ENCODE peak calls at places on chromosomes 16 and 17, in nine cellular contexts. R is heart left ventricle, Y is HepG2, U is right lobe of liver, F is HCT116, Z is upper lobe of left lung, S is body of pancreas, N is GM12878, W is gastrocnemius medialis. M is an unnamed sample. For H3K4me1, the result is how much of the 10 kb centered on the place peaks cover.

GRCh38 chr16:88772871-88773811 is 11.9 kb downstream of the PIEZO1 start:
- ATAC-seq in R (peak), Y (no peak), U (no peak), F (no peak), Z (no peak), S (peak), N (no peak), W (peak), M (peak)

GRCh38 chr17:3747805-3748204 is 24.1 kb downstream of the HASPIN start:
- ATAC-seq in R (no peak), Y (peak), U (no peak), F (no peak), Z (no peak), S (no peak), N (no peak), W (no peak), M (no peak)

GRCh38 chr16:57735755-57736418 is at the start of gene KATNB1:
- ATAC-seq in R (no peak), Y (no peak), U (peak), F (no peak), Z (no peak), S (peak), N (peak), W (peak), M (peak)

GRCh38 chr16:70331588-70332358 is 14.9 kb upstream of the DDX19A start:
- ATAC-seq in R (peak), Y (peak), U (peak), F (peak), Z (no peak), S (no peak), N (peak), W (peak), M (peak)

GRCh38 chr17:17959520-17960361 is 12.5 kb downstream of the TOM1L2 start:
- ATAC-seq in R (peak), Y (no peak), U (peak), F (no peak), Z (no peak), S (peak), N (peak), W (peak), M (no peak)

GRCh38 chr17:37726891-37727780 is 17.7 kb downstream of the HNF1B start:
- ATAC-seq in R (no peak), Y (no peak), U (peak), F (no peak), Z (no peak), S (peak), N (no peak), W (no peak), M (no peak)

GRCh38 chr17:72466199-72466598 is 345.4 kb downstream of the SOX9 start:
- ATAC-seq in R (no peak), Y (peak), U (no peak), F (peak), Z (peak), S (peak), N (peak), W (no peak), M (no peak)

GRCh38 chr17:19306160-19307111 is 56.1 kb downstream of the B9D1 start:
- ATAC-seq in R (no peak), Y (peak), U (peak), F (no peak), Z (no peak), S (no peak), N (peak), W (peak), M (peak)

GRCh38 chr16:15993128-15993527 is 43.7 kb downstream of the ABCC1 start:
- ATAC-seq in R (no peak), Y (no peak), U (no peak), F (no peak), Z (no peak), S (no peak), N (no peak), W (no peak), M (no peak)

GRCh38 chr17:29650407-29650806 is 27.7 kb upstream of the CORO6 start:
- ATAC-seq in R (no peak), Y (no peak), U (no peak), F (no peak), Z (no peak), S (no peak), N (no peak), W (no peak), M (no peak)

GRCh38 chr17:73142763-73143395 is 21.9 kb upstream of the SSTR2 start:
- ATAC-seq in R (peak), Y (no peak), U (peak), F (no peak), Z (peak), S (no peak), N (no peak), W (peak), M (peak)

GRCh38 chr17:4017377-4017776 is 53.1 kb upstream of the ATP2A3 start:
- ATAC-seq in R (no peak), Y (no peak), U (no peak), F (peak), Z (no peak), S (no peak), N (no peak), W (no peak), M (no peak)

GRCh38 chr17:51666971-51667721 is 406.8 kb downstream of the UTP18 start:
- ATAC-seq in R (no peak), Y (no peak), U (no peak), F (no peak), Z (no peak), S (no peak), N (no peak), W (no peak), M (no peak)

GRCh38 chr17:67628580-67629013 is 89.1 kb upstream of the NOL11 start:
- ATAC-seq in R (peak), Y (peak), U (peak), F (peak), Z (peak), S (peak), N (peak), W (no peak), M (no peak)

GRCh38 chr17:78450696-78451344 is 72.4 kb downstream of the PGS1 start:
- ATAC-seq in R (peak), Y (peak), U (peak), F (peak), Z (no peak), S (no peak), N (no peak), W (peak), M (no peak)

GRCh38 chr16:87806246-87806607 is 40.4 kb upstream of the KLHDC4 start:
- ATAC-seq in R (peak), Y (peak), U (no peak), F (peak), Z (no peak), S (peak), N (no peak), W (no peak), M (no peak)

GRCh38 chr17:17075037-17075755 is 32.9 kb downstream of the MPRIP start:
- ATAC-seq in R (peak), Y (no peak), U (no peak), F (no peak), Z (no peak), S (no peak), N (no peak), W (no peak), M (peak)

GRCh38 chr17:69724236-69724635 is 309.7 kb downstream of the MAP2K6 start:
- ATAC-seq in R (no peak), Y (no peak), U (no peak), F (no peak), Z (no peak), S (no peak), N (no peak), W (peak), M (no peak)

GRCh38 chr17:78294356-78294755 is 62.9 kb downstream of the TMEM235 start:
- ATAC-seq in R (no peak), Y (peak), U (no peak), F (no peak), Z (no peak), S (no peak), N (no peak), W (no peak), M (no peak)

GRCh38 chr17:37818689-37819088 is 73.8 kb upstream of the HNF1B start:
- ATAC-seq in R (no peak), Y (no peak), U (peak), F (peak), Z (peak), S (peak), N (no peak), W (no peak), M (no peak)

GRCh38 chr16:20868890-20869289 is 31.3 kb downstream of the DCUN1D3 start:
- ATAC-seq in R (peak), Y (peak), U (peak), F (peak), Z (peak), S (peak), N (no peak), W (peak), M (peak)

GRCh38 chr16:23499801-23500200 is 10.5 kb downstream of the GGA2 start:
- ATAC-seq in R (no peak), Y (no peak), U (no peak), F (peak), Z (no peak), S (peak), N (no peak), W (no peak), M (no peak)

GRCh38 chr17:3989156-3989886 is 25.1 kb upstream of the ATP2A3 start:
- ATAC-seq in R (peak), Y (peak), U (no peak), F (no peak), Z (no peak), S (no peak), N (no peak), W (no peak), M (no peak)

GRCh38 chr16:1734816-1735215 is 28.8 kb downstream of the MAPK8IP3 start:
- ATAC-seq in R (peak), Y (no peak), U (no peak), F (no peak), Z (no peak), S (no peak), N (no peak), W (no peak), M (no peak)

GRCh38 chr16:85918436-85918835 is 19.5 kb downstream of the IRF8 start:
- ATAC-seq in R (no peak), Y (no peak), U (no peak), F (no peak), Z (no peak), S (no peak), N (no peak), W (no peak), M (no peak)

GRCh38 chr17:9648521-9649110 is 3.3 kb downstream of the USP43 start:
- ATAC-seq in R (no peak), Y (no peak), U (no peak), F (no peak), Z (no peak), S (no peak), N (no peak), W (no peak), M (no peak)

GRCh38 chr17:67525239-67526135 is 148.4 kb downstream of the PITPNC1 start:
- ATAC-seq in R (no peak), Y (no peak), U (no peak), F (no peak), Z (no peak), S (peak), N (no peak), W (no peak), M (no peak)

GRCh38 chr16:89844739-89845339 is 16.6 kb downstream of the SPIRE2 start:
- ATAC-seq in R (no peak), Y (no peak), U (no peak), F (peak), Z (peak), S (no peak), N (no peak), W (no peak), M (no peak)

GRCh38 chr16:89848974-89849373 is 20.7 kb downstream of the SPIRE2 start:
- ATAC-seq in R (no peak), Y (no peak), U (no peak), F (no peak), Z (no peak), S (no peak), N (no peak), W (no peak), M (no peak)

GRCh38 chr16:89847056-89847929 is 19.0 kb downstream of the SPIRE2 start:
- ATAC-seq in R (no peak), Y (no peak), U (no peak), F (no peak), Z (no peak), S (no peak), N (no peak), W (no peak), M (no peak)

GRCh38 chr16:89845417-89845816 is 17.1 kb downstream of the SPIRE2 start:
- ATAC-seq in R (no peak), Y (no peak), U (no peak), F (no peak), Z (no peak), S (no peak), N (peak), W (no peak), M (no peak)

DNA sequence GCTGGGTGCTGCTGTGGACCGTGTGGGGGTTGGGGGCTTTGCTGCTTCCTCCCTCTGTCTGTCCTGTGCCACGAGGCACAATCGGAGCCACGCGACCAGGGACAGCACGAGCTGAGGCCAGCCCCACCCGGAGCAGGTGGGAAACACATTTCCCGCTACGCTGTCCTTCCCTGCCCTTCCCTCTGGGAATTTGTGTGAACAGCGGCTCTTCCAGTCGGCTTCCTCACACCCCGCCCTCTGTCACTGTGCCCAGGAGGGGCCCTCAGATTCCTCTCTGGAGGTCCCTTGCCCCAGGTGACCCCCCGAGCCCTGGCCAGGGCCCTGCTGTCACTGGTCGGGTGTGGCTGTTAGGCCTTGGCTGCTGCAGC is 19.6 kb downstream of the SPIRE2 start:
- ATAC-seq in R (peak), Y (no peak), U (no peak), F (no peak), Z (no peak), S (no peak), N (no peak), W (no peak), M (no peak)
- TF ChIP-seq POLR2A in R (no peak), Y (no peak), U (no peak), F (no peak), Z (no peak), S (no peak), N (no peak), W (no peak), M (no peak)

GRCh38 chr17:32487460-32488176 is 825 bp downstream of the CDK5R1 start:
- ATAC-seq in R (no peak), Y (peak), U (no peak), F (peak), Z (no peak), S (no peak), N (peak), W (no peak), M (no peak)

GRCh38 chr17:32486701-32487459 is at the start of gene CDK5R1:
- ATAC-seq in R (no peak), Y (peak), U (peak), F (peak), Z (no peak), S (peak), N (peak), W (peak), M (peak)

GRCh38 chr17:32489320-32490100 is 2.7 kb downstream of the CDK5R1 start:
- ATAC-seq in R (no peak), Y (no peak), U (no peak), F (no peak), Z (no peak), S (no peak), N (peak), W (no peak), M (no peak)

GRCh38 chr17:32488604-32489180 is 1.9 kb downstream of the CDK5R1 start:
- ATAC-seq in R (no peak), Y (no peak), U (no peak), F (no peak), Z (no peak), S (no peak), N (peak), W (no peak), M (no peak)

DNA sequence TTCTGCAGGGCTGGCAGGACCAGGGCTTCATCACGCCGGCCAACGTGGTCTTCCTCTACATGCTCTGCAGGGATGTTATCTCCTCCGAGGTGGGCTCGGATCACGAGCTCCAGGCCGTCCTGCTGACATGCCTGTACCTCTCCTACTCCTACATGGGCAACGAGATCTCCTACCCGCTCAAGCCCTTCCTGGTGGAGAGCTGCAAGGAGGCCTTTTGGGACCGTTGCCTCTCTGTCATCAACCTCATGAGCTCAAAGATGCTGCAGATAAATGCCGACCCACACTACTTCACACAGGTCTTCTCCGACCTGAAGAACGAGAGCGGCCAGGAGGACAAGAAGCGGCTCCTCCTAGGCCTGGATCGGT is 1.4 kb downstream of the CDK5R1 start:
- ATAC-seq in R (no peak), Y (no peak), U (no peak), F (no peak), Z (no peak), S (no peak), N (no peak), W (no peak), M (no peak)
- H3K4me1 ChIP-seq in R (under half), Y (under half), U (under half), F (under half), Z (under half), S (under half), N (under half), W (under half), M (under half)

DNA sequence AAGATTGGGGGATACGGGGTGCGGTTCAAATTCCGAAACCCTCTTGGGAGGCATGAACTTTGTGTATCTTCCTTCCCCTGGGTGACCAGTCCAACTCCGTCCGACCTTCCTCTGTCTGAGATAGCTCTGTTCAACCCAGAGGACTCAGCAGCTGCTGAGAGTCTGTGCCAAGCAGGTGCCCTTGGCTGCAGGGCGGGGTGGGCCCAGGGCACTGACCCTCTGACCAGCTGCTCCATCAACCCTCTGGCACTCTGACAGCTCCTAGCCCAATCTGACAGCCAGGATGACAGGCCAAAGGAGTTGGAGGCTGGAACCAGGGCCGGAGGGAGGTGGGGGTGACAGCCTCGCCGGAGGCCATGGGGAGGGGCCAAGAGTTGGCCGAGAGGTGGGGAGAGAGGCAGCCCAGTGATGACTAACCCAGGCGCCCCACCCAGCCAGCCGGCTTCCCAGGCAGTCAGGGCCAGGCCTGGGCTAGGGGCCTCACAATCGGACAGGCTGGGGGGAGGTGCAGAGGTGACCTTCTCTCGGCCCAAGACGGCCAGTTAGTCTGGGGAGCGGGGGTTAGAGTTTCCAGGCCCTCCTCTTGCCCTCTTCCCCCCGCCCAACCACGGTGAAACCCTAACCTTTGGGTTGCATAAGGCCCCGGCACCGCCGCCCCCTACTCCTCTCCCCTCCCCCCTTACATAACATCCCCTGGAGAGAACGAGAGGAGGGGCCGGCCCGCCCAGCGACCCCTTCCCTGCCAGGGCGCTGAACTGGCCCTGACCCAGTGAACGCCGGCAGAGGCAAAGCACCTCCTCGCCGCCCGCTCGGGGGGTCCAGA is 5.0 kb upstream of the TLCD2 start:
- ATAC-seq in R (peak), Y (peak), U (peak), F (peak), Z (peak), S (peak), N (no peak), W (peak), M (peak)
- TF ChIP-seq POLR2A in R (peak), Y (peak), U (peak), F (no peak), Z (peak), S (peak), N (peak), W (peak), M (peak)

GRCh38 chr17:57948555-57949420 is 6.4 kb downstream of the CUEDC1 start:
- ATAC-seq in R (peak), Y (no peak), U (peak), F (peak), Z (peak), S (peak), N (peak), W (peak), M (peak)

GRCh38 chr17:57947369-57947768 is 7.8 kb downstream of the CUEDC1 start:
- ATAC-seq in R (no peak), Y (no peak), U (no peak), F (no peak), Z (no peak), S (no peak), N (no peak), W (no peak), M (no peak)

GRCh38 chr17:57948169-57948554 is 7.0 kb downstream of the CUEDC1 start:
- ATAC-seq in R (no peak), Y (no peak), U (no peak), F (peak), Z (no peak), S (no peak), N (no peak), W (no peak), M (peak)

GRCh38 chr17:57946798-57947358 is 8.3 kb downstream of the CUEDC1 start:
- ATAC-seq in R (peak), Y (peak), U (peak), F (no peak), Z (peak), S (peak), N (peak), W (peak), M (peak)

DNA sequence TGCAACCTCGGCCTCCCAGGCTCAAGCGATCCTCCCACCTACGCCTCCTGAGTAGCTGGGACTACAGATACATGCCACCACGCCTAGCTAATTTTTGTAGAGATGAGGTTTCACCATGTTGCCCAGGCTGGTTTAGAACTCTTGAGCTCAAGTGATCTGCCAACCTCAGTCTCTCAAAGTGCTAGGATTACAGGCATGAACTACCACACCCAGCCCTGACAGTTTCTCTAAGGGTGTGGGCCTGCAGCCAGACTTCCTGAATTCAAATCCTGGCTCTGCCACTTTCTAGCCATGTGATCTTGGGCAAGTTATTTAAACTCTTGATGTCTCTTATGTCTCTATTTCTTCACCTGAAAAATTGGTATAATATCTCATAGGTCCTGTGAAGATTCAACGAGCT is 5.6 kb downstream of the CUEDC1 start:
- ATAC-seq in R (no peak), Y (no peak), U (no peak), F (no peak), Z (peak), S (no peak), N (no peak), W (peak), M (no peak)
- H3K4me1 ChIP-seq in R (half or more), Y (half or more), U (under half), F (half or more), Z (half or more), S (half or more), N (under half), W (half or more), M (half or more)

GRCh38 chr16:29962344-29962994 is 590 bp downstream of the TMEM219 start:
- ATAC-seq in R (peak), Y (peak), U (peak), F (no peak), Z (peak), S (peak), N (peak), W (no peak), M (peak)
- TF ChIP-seq POLR2A in R (no peak), Y (no peak), U (no peak), F (no peak), Z (no peak), S (peak), N (no peak), W (no peak), M (no peak)

GRCh38 chr16:65059421-65059980 is 62.4 kb downstream of the CDH11 start:
- ATAC-seq in R (no peak), Y (no peak), U (no peak), F (no peak), Z (no peak), S (peak), N (no peak), W (no peak), M (no peak)
- H3K4me1 ChIP-seq in R (under half), Y (under half), U (under half), F (under half), Z (under half), S (under half), N (under half), W (under half), M (under half)